ENCODE peak calls at places on chromosomes 13 and 19, in eight cellular contexts. One of them, this sample, is unnamed.

GRCh38 chr13:73069206-73069815 is 10.5 kb downstream of the KLF5 start:
- DNase-seq in pancreas: no peak
- DNase-seq in choroid plexus epithelial cell: peak
- DNase-seq in thoracic aorta: no peak
- DNase-seq in IMR-90: peak
- DNase-seq in WERI-Rb-1: no peak
- DNase-seq in fibroblast of mammary gland: no peak
- DNase-seq in heart right ventricle: no peak
- DNase-seq in this sample: peak

GRCh38 chr13:29845440-29846056 is 4.9 kb downstream of the UBL3 start:
- DNase-seq in pancreas: no peak
- DNase-seq in choroid plexus epithelial cell: peak
- DNase-seq in thoracic aorta: no peak
- DNase-seq in IMR-90: peak
- DNase-seq in WERI-Rb-1: no peak
- DNase-seq in fibroblast of mammary gland: peak
- DNase-seq in heart right ventricle: no peak
- DNase-seq in this sample: peak

GRCh38 chr13:73075546-73075945 is 16.7 kb downstream of the KLF5 start:
- DNase-seq in pancreas: no peak
- DNase-seq in choroid plexus epithelial cell: no peak
- DNase-seq in thoracic aorta: no peak
- DNase-seq in IMR-90: no peak
- DNase-seq in WERI-Rb-1: no peak
- DNase-seq in fibroblast of mammary gland: no peak
- DNase-seq in heart right ventricle: no peak
- DNase-seq in this sample: no peak

GRCh38 chr13:40933508-40933907 is 85.6 kb downstream of the ELF1 start:
- DNase-seq in pancreas: no peak
- DNase-seq in choroid plexus epithelial cell: no peak
- DNase-seq in thoracic aorta: no peak
- DNase-seq in IMR-90: no peak
- DNase-seq in WERI-Rb-1: no peak
- DNase-seq in fibroblast of mammary gland: no peak
- DNase-seq in heart right ventricle: no peak
- DNase-seq in this sample: no peak

GRCh38 chr13:63651394-63651793 is 2235.7 kb upstream of the PCDH20 start:
- DNase-seq in pancreas: no peak
- DNase-seq in choroid plexus epithelial cell: no peak
- DNase-seq in thoracic aorta: no peak
- DNase-seq in IMR-90: no peak
- DNase-seq in WERI-Rb-1: no peak
- DNase-seq in fibroblast of mammary gland: no peak
- DNase-seq in heart right ventricle: no peak
- DNase-seq in this sample: no peak

GRCh38 chr19:34838753-34839431 is 65.9 kb upstream of the ZNF599 start:
- DNase-seq in pancreas: no peak
- DNase-seq in choroid plexus epithelial cell: peak
- DNase-seq in thoracic aorta: no peak
- DNase-seq in IMR-90: no peak
- DNase-seq in WERI-Rb-1: peak
- DNase-seq in fibroblast of mammary gland: no peak
- DNase-seq in heart right ventricle: peak
- DNase-seq in this sample: no peak

GRCh38 chr13:41610426-41610825 is 153.1 kb downstream of the RGCC start:
- DNase-seq in pancreas: no peak
- DNase-seq in choroid plexus epithelial cell: peak
- DNase-seq in thoracic aorta: no peak
- DNase-seq in IMR-90: peak
- DNase-seq in WERI-Rb-1: no peak
- DNase-seq in fibroblast of mammary gland: peak
- DNase-seq in heart right ventricle: peak
- DNase-seq in this sample: peak

GRCh38 chr13:25927966-25928365 is 123.8 kb downstream of the SHISA2 start:
- DNase-seq in pancreas: no peak
- DNase-seq in choroid plexus epithelial cell: no peak
- DNase-seq in thoracic aorta: no peak
- DNase-seq in IMR-90: no peak
- DNase-seq in WERI-Rb-1: peak
- DNase-seq in fibroblast of mammary gland: no peak
- DNase-seq in heart right ventricle: no peak
- DNase-seq in this sample: no peak

GRCh38 chr13:104357174-104357573 is 1291.0 kb upstream of the SLC10A2 start:
- DNase-seq in pancreas: no peak
- DNase-seq in choroid plexus epithelial cell: peak
- DNase-seq in thoracic aorta: no peak
- DNase-seq in IMR-90: no peak
- DNase-seq in WERI-Rb-1: no peak
- DNase-seq in fibroblast of mammary gland: no peak
- DNase-seq in heart right ventricle: no peak
- DNase-seq in this sample: peak

GRCh38 chr13:85277753-85278152 is 521.5 kb downstream of the SLITRK6 start:
- DNase-seq in pancreas: no peak
- DNase-seq in choroid plexus epithelial cell: peak
- DNase-seq in thoracic aorta: no peak
- DNase-seq in IMR-90: peak
- DNase-seq in WERI-Rb-1: no peak
- DNase-seq in fibroblast of mammary gland: no peak
- DNase-seq in heart right ventricle: no peak
- DNase-seq in this sample: no peak

GRCh38 chr13:45215392-45216077 is 14.7 kb upstream of the KCTD4 start:
- DNase-seq in pancreas: no peak
- DNase-seq in choroid plexus epithelial cell: no peak
- DNase-seq in thoracic aorta: no peak
- DNase-seq in IMR-90: no peak
- DNase-seq in WERI-Rb-1: no peak
- DNase-seq in fibroblast of mammary gland: no peak
- DNase-seq in heart right ventricle: no peak
- DNase-seq in this sample: peak

GRCh38 chr19:6728346-6728745 is 7.9 kb upstream of the C3 start:
- DNase-seq in pancreas: no peak
- DNase-seq in choroid plexus epithelial cell: no peak
- DNase-seq in thoracic aorta: no peak
- DNase-seq in IMR-90: no peak
- DNase-seq in WERI-Rb-1: no peak
- DNase-seq in fibroblast of mammary gland: no peak
- DNase-seq in heart right ventricle: no peak
- DNase-seq in this sample: no peak

GRCh38 chr19:4328243-4328990 is 10.2 kb downstream of the STAP2 start:
- DNase-seq in pancreas: peak
- DNase-seq in choroid plexus epithelial cell: peak
- DNase-seq in thoracic aorta: no peak
- DNase-seq in IMR-90: peak
- DNase-seq in WERI-Rb-1: peak
- DNase-seq in fibroblast of mammary gland: peak
- DNase-seq in heart right ventricle: peak
- DNase-seq in this sample: peak

GRCh38 chr19:16564842-16565241 is 7.4 kb downstream of the SLC35E1 start:
- DNase-seq in pancreas: peak
- DNase-seq in choroid plexus epithelial cell: no peak
- DNase-seq in thoracic aorta: no peak
- DNase-seq in IMR-90: no peak
- DNase-seq in WERI-Rb-1: no peak
- DNase-seq in fibroblast of mammary gland: no peak
- DNase-seq in heart right ventricle: no peak
- DNase-seq in this sample: no peak

GRCh38 chr13:98478134-98479129 is 98.5 kb downstream of the STK24 start:
- DNase-seq in pancreas: no peak
- DNase-seq in choroid plexus epithelial cell: peak
- DNase-seq in thoracic aorta: no peak
- DNase-seq in IMR-90: peak
- DNase-seq in WERI-Rb-1: peak
- DNase-seq in fibroblast of mammary gland: peak
- DNase-seq in heart right ventricle: no peak
- DNase-seq in this sample: peak

GRCh38 chr13:76387561-76387960 is 498.6 kb downstream of the KCTD12 start:
- DNase-seq in pancreas: no peak
- DNase-seq in choroid plexus epithelial cell: peak
- DNase-seq in thoracic aorta: no peak
- DNase-seq in IMR-90: no peak
- DNase-seq in WERI-Rb-1: no peak
- DNase-seq in fibroblast of mammary gland: no peak
- DNase-seq in heart right ventricle: no peak
- DNase-seq in this sample: peak

GRCh38 chr19:45457776-45458175 is 10.0 kb upstream of the FOSB start:
- DNase-seq in pancreas: no peak
- DNase-seq in choroid plexus epithelial cell: no peak
- DNase-seq in thoracic aorta: no peak
- DNase-seq in IMR-90: no peak
- DNase-seq in WERI-Rb-1: no peak
- DNase-seq in fibroblast of mammary gland: no peak
- DNase-seq in heart right ventricle: no peak
- DNase-seq in this sample: no peak

GRCh38 chr13:102699419-102699961 is 4.6 kb upstream of the METTL21C start:
- DNase-seq in pancreas: no peak
- DNase-seq in choroid plexus epithelial cell: no peak
- DNase-seq in thoracic aorta: no peak
- DNase-seq in IMR-90: no peak
- DNase-seq in WERI-Rb-1: no peak
- DNase-seq in fibroblast of mammary gland: no peak
- DNase-seq in heart right ventricle: no peak
- DNase-seq in this sample: no peak

DNA sequence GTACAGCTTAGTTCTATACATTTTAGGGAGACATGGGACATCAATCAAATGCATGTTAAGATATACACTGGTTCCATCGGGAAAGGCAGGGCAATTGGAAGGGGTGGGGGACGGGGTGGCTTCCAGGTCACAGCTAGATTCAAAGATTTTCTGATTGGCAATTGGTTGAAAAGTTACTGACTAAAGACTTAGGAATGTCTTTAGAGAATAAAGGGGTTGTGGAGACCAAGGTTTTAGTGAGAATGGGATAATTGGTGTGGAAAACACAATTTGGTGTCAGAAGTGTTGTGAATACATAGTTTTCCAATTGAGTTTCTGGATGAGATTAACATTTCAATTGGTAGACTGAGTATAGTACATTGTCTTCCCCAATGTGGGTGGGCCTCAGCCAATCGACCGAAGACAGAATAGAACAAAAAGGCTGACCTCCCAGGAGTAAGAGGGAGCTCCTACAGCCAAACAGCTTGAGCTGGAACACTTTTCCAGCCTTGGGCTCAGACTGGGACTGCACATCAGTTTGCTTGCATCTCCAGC is 988 bp upstream of the CCDC169 start:
- DNase-seq in pancreas: no peak
- DNase-seq in choroid plexus epithelial cell: no peak
- DNase-seq in thoracic aorta: no peak
- DNase-seq in IMR-90: no peak
- DNase-seq in WERI-Rb-1: no peak
- DNase-seq in fibroblast of mammary gland: no peak
- DNase-seq in heart right ventricle: no peak
- DNase-seq in this sample: no peak
- H3K4me3 ChIP-seq in pancreas: no peak
- H3K4me3 ChIP-seq in choroid plexus epithelial cell: no peak
- H3K4me3 ChIP-seq in thoracic aorta: peak
- H3K4me3 ChIP-seq in IMR-90: no peak
- H3K4me3 ChIP-seq in WERI-Rb-1: peak
- H3K4me3 ChIP-seq in fibroblast of mammary gland: no peak
- H3K4me3 ChIP-seq in heart right ventricle: peak
- H3K4me3 ChIP-seq in this sample: no peak

DNA sequence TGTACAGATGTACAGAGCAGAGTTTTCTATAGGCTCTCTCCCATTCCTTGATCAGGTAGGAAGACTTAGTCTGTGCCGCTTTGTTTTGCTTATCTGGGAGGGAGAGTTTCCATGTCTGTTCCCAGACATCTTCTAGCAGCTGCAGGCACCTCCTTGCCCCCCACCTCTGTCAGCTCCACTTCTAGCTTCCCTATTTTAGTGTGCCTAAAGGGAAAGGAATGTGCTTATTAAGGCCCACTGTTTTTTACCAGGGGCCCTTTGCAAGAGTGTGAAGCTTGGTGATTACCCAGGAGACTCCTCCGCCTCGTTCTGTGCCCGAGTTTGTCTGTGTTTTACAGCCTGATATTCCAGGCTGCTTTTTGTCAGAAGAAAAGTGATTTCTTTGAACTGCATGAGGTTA is 1984.4 kb downstream of the OLFM4 start:
- DNase-seq in pancreas: no peak
- DNase-seq in choroid plexus epithelial cell: no peak
- DNase-seq in thoracic aorta: no peak
- DNase-seq in IMR-90: no peak
- DNase-seq in WERI-Rb-1: no peak
- DNase-seq in fibroblast of mammary gland: no peak
- DNase-seq in heart right ventricle: no peak
- DNase-seq in this sample: no peak
- H3K4me3 ChIP-seq in pancreas: no peak
- H3K4me3 ChIP-seq in choroid plexus epithelial cell: no peak
- H3K4me3 ChIP-seq in thoracic aorta: no peak
- H3K4me3 ChIP-seq in IMR-90: no peak
- H3K4me3 ChIP-seq in WERI-Rb-1: no peak
- H3K4me3 ChIP-seq in fibroblast of mammary gland: no peak
- H3K4me3 ChIP-seq in heart right ventricle: no peak
- H3K4me3 ChIP-seq in this sample: no peak

GRCh38 chr19:48421548-48421947 is 24.2 kb upstream of the GRWD1 start:
- DNase-seq in pancreas: no peak
- DNase-seq in choroid plexus epithelial cell: no peak
- DNase-seq in thoracic aorta: no peak
- DNase-seq in IMR-90: no peak
- DNase-seq in WERI-Rb-1: no peak
- DNase-seq in fibroblast of mammary gland: peak
- DNase-seq in heart right ventricle: no peak
- DNase-seq in this sample: peak

GRCh38 chr19:48417436-48417835 is 24.0 kb downstream of the GRIN2D start:
- DNase-seq in pancreas: no peak
- DNase-seq in choroid plexus epithelial cell: no peak
- DNase-seq in thoracic aorta: no peak
- DNase-seq in IMR-90: no peak
- DNase-seq in WERI-Rb-1: no peak
- DNase-seq in fibroblast of mammary gland: no peak
- DNase-seq in heart right ventricle: no peak
- DNase-seq in this sample: no peak

GRCh38 chr19:48415869-48416268 is 22.4 kb downstream of the GRIN2D start:
- DNase-seq in pancreas: no peak
- DNase-seq in choroid plexus epithelial cell: no peak
- DNase-seq in thoracic aorta: no peak
- DNase-seq in IMR-90: no peak
- DNase-seq in WERI-Rb-1: no peak
- DNase-seq in fibroblast of mammary gland: no peak
- DNase-seq in heart right ventricle: no peak
- DNase-seq in this sample: no peak

GRCh38 chr19:48418317-48419064 is 25.0 kb downstream of the GRIN2D start:
- DNase-seq in pancreas: no peak
- DNase-seq in choroid plexus epithelial cell: no peak
- DNase-seq in thoracic aorta: no peak
- DNase-seq in IMR-90: peak
- DNase-seq in WERI-Rb-1: no peak
- DNase-seq in fibroblast of mammary gland: peak
- DNase-seq in heart right ventricle: no peak
- DNase-seq in this sample: peak

GRCh38 chr19:48419158-48419920 is 25.9 kb downstream of the GRIN2D start:
- DNase-seq in pancreas: no peak
- DNase-seq in choroid plexus epithelial cell: peak
- DNase-seq in thoracic aorta: no peak
- DNase-seq in IMR-90: peak
- DNase-seq in WERI-Rb-1: peak
- DNase-seq in fibroblast of mammary gland: peak
- DNase-seq in heart right ventricle: no peak
- DNase-seq in this sample: peak
- H3K4me3 ChIP-seq in pancreas: no peak
- H3K4me3 ChIP-seq in choroid plexus epithelial cell: no peak
- H3K4me3 ChIP-seq in thoracic aorta: peak
- H3K4me3 ChIP-seq in IMR-90: no peak
- H3K4me3 ChIP-seq in WERI-Rb-1: no peak
- H3K4me3 ChIP-seq in fibroblast of mammary gland: no peak
- H3K4me3 ChIP-seq in heart right ventricle: no peak
- H3K4me3 ChIP-seq in this sample: no peak

GRCh38 chr19:1839658-1840540 is 8.4 kb downstream of the REXO1 start:
- DNase-seq in pancreas: no peak
- DNase-seq in choroid plexus epithelial cell: no peak
- DNase-seq in thoracic aorta: no peak
- DNase-seq in IMR-90: no peak
- DNase-seq in WERI-Rb-1: no peak
- DNase-seq in fibroblast of mammary gland: no peak
- DNase-seq in heart right ventricle: no peak
- DNase-seq in this sample: no peak
- H3K4me3 ChIP-seq in pancreas: no peak
- H3K4me3 ChIP-seq in choroid plexus epithelial cell: no peak
- H3K4me3 ChIP-seq in thoracic aorta: no peak
- H3K4me3 ChIP-seq in IMR-90: no peak
- H3K4me3 ChIP-seq in WERI-Rb-1: no peak
- H3K4me3 ChIP-seq in fibroblast of mammary gland: no peak
- H3K4me3 ChIP-seq in heart right ventricle: peak
- H3K4me3 ChIP-seq in this sample: no peak